ENCODE peak calls at places on chromosomes 16 and 17, in ten cellular contexts. One of them, this sample, is unnamed.

GRCh38 chr17:69874220-69874670 is 200.8 kb upstream of the KCNJ16 start:
- DNase-seq in DMS 273 treated with DMSO at 0.1 percent for 48 hours: no peak
- DNase-seq in foreskin fibroblast: peak; percentile 93
- DNase-seq in thoracic aorta: no peak
- DNase-seq in progenitor cell of endocrine pancreas: no peak
- DNase-seq in astrocyte of the spinal cord: peak; percentile 77
- DNase-seq in endothelial cell: no peak
- DNase-seq in AG04449: peak; percentile 56
- DNase-seq in DND-41: no peak
- DNase-seq in activated CD4-positive, alpha-beta memory T cell treated with anti-CD3 and anti-CD28 coated beads for 36 hours: no peak
- DNase-seq in this sample: no peak

GRCh38 chr16:68642436-68643064 is 2.6 kb upstream of the CDH3 start:
- DNase-seq in DND-41: no peak
- DNase-seq in DMS 273 treated with DMSO at 0.1 percent for 48 hours: peak; percentile 10
- DNase-seq in endothelial cell: peak; percentile 51
- DNase-seq in progenitor cell of endocrine pancreas: peak; percentile 33
- DNase-seq in AG04449: no peak
- DNase-seq in foreskin fibroblast: peak; percentile 37
- DNase-seq in thoracic aorta: no peak
- DNase-seq in astrocyte of the spinal cord: no peak
- DNase-seq in activated CD4-positive, alpha-beta memory T cell treated with anti-CD3 and anti-CD28 coated beads for 36 hours: peak; percentile 27
- DNase-seq in this sample: peak; percentile 72

GRCh38 chr16:23141959-23142740 is 7.1 kb downstream of the USP31 start:
- DNase-seq in progenitor cell of endocrine pancreas: no peak
- DNase-seq in AG04449: no peak
- DNase-seq in DMS 273 treated with DMSO at 0.1 percent for 48 hours: no peak
- DNase-seq in foreskin fibroblast: no peak
- DNase-seq in thoracic aorta: no peak
- DNase-seq in activated CD4-positive, alpha-beta memory T cell treated with anti-CD3 and anti-CD28 coated beads for 36 hours: no peak
- DNase-seq in endothelial cell: no peak
- DNase-seq in DND-41: no peak
- DNase-seq in astrocyte of the spinal cord: no peak
- DNase-seq in this sample: no peak

GRCh38 chr16:85183564-85183963 is 71.3 kb upstream of the CIBAR2 start:
- DNase-seq in activated CD4-positive, alpha-beta memory T cell treated with anti-CD3 and anti-CD28 coated beads for 36 hours: no peak
- DNase-seq in AG04449: no peak
- DNase-seq in progenitor cell of endocrine pancreas: no peak
- DNase-seq in astrocyte of the spinal cord: no peak
- DNase-seq in DND-41: no peak
- DNase-seq in DMS 273 treated with DMSO at 0.1 percent for 48 hours: no peak
- DNase-seq in thoracic aorta: no peak
- DNase-seq in endothelial cell: no peak
- DNase-seq in foreskin fibroblast: no peak
- DNase-seq in this sample: no peak

GRCh38 chr17:83024205-83024971 is 55.0 kb upstream of the METRNL start:
- DNase-seq in progenitor cell of endocrine pancreas: no peak
- DNase-seq in endothelial cell: no peak
- DNase-seq in foreskin fibroblast: no peak
- DNase-seq in astrocyte of the spinal cord: no peak
- DNase-seq in AG04449: no peak
- DNase-seq in activated CD4-positive, alpha-beta memory T cell treated with anti-CD3 and anti-CD28 coated beads for 36 hours: peak; percentile 29
- DNase-seq in DND-41: no peak
- DNase-seq in thoracic aorta: no peak
- DNase-seq in DMS 273 treated with DMSO at 0.1 percent for 48 hours: no peak
- DNase-seq in this sample: peak; percentile 36

GRCh38 chr16:57976331-57976796 is 5.4 kb upstream of the CNGB1 start:
- DNase-seq in DND-41: no peak
- DNase-seq in endothelial cell: no peak
- DNase-seq in thoracic aorta: no peak
- DNase-seq in AG04449: no peak
- DNase-seq in foreskin fibroblast: no peak
- DNase-seq in DMS 273 treated with DMSO at 0.1 percent for 48 hours: no peak
- DNase-seq in progenitor cell of endocrine pancreas: no peak
- DNase-seq in activated CD4-positive, alpha-beta memory T cell treated with anti-CD3 and anti-CD28 coated beads for 36 hours: no peak
- DNase-seq in astrocyte of the spinal cord: no peak
- DNase-seq in this sample: no peak

GRCh38 chr16:77905356-77905920 is 116.9 kb upstream of the CLEC3A start:
- DNase-seq in DMS 273 treated with DMSO at 0.1 percent for 48 hours: no peak
- DNase-seq in activated CD4-positive, alpha-beta memory T cell treated with anti-CD3 and anti-CD28 coated beads for 36 hours: no peak
- DNase-seq in astrocyte of the spinal cord: no peak
- DNase-seq in progenitor cell of endocrine pancreas: no peak
- DNase-seq in AG04449: no peak
- DNase-seq in foreskin fibroblast: no peak
- DNase-seq in endothelial cell: no peak
- DNase-seq in DND-41: no peak
- DNase-seq in thoracic aorta: no peak
- DNase-seq in this sample: no peak

GRCh38 chr17:73983623-73984410 is 219.7 kb upstream of the RPL38 start:
- DNase-seq in AG04449: no peak
- DNase-seq in DMS 273 treated with DMSO at 0.1 percent for 48 hours: no peak
- DNase-seq in progenitor cell of endocrine pancreas: no peak
- DNase-seq in endothelial cell: no peak
- DNase-seq in DND-41: no peak
- DNase-seq in foreskin fibroblast: no peak
- DNase-seq in thoracic aorta: no peak
- DNase-seq in astrocyte of the spinal cord: no peak
- DNase-seq in activated CD4-positive, alpha-beta memory T cell treated with anti-CD3 and anti-CD28 coated beads for 36 hours: no peak
- DNase-seq in this sample: no peak

GRCh38 chr16:81541314-81541713 is 96.7 kb downstream of the CMIP start:
- DNase-seq in astrocyte of the spinal cord: no peak
- DNase-seq in AG04449: no peak
- DNase-seq in DMS 273 treated with DMSO at 0.1 percent for 48 hours: no peak
- DNase-seq in DND-41: no peak
- DNase-seq in thoracic aorta: no peak
- DNase-seq in foreskin fibroblast: no peak
- DNase-seq in activated CD4-positive, alpha-beta memory T cell treated with anti-CD3 and anti-CD28 coated beads for 36 hours: no peak
- DNase-seq in progenitor cell of endocrine pancreas: no peak
- DNase-seq in endothelial cell: no peak
- DNase-seq in this sample: no peak

GRCh38 chr16:50683689-50684374 is 2.7 kb upstream of the SNX20 start:
- DNase-seq in progenitor cell of endocrine pancreas: no peak
- DNase-seq in DMS 273 treated with DMSO at 0.1 percent for 48 hours: no peak
- DNase-seq in activated CD4-positive, alpha-beta memory T cell treated with anti-CD3 and anti-CD28 coated beads for 36 hours: peak; percentile 82
- DNase-seq in endothelial cell: no peak
- DNase-seq in thoracic aorta: no peak
- DNase-seq in foreskin fibroblast: no peak
- DNase-seq in DND-41: peak; percentile 75
- DNase-seq in astrocyte of the spinal cord: no peak
- DNase-seq in AG04449: no peak
- DNase-seq in this sample: no peak

GRCh38 chr17:36127199-36127881 is 23.7 kb downstream of the CCL4 start:
- DNase-seq in thoracic aorta: no peak
- DNase-seq in DND-41: peak; percentile 17
- DNase-seq in DMS 273 treated with DMSO at 0.1 percent for 48 hours: no peak
- DNase-seq in AG04449: no peak
- DNase-seq in progenitor cell of endocrine pancreas: no peak
- DNase-seq in astrocyte of the spinal cord: no peak
- DNase-seq in activated CD4-positive, alpha-beta memory T cell treated with anti-CD3 and anti-CD28 coated beads for 36 hours: no peak
- DNase-seq in foreskin fibroblast: no peak
- DNase-seq in endothelial cell: no peak
- DNase-seq in this sample: no peak

GRCh38 chr17:70636517-70637133 is 467.3 kb downstream of the KCNJ2 start:
- DNase-seq in endothelial cell: peak; percentile 8
- DNase-seq in thoracic aorta: no peak
- DNase-seq in progenitor cell of endocrine pancreas: no peak
- DNase-seq in AG04449: peak; percentile 2
- DNase-seq in DND-41: no peak
- DNase-seq in DMS 273 treated with DMSO at 0.1 percent for 48 hours: peak; percentile 2
- DNase-seq in foreskin fibroblast: peak; percentile 63
- DNase-seq in astrocyte of the spinal cord: peak; percentile 58
- DNase-seq in activated CD4-positive, alpha-beta memory T cell treated with anti-CD3 and anti-CD28 coated beads for 36 hours: no peak
- DNase-seq in this sample: peak; percentile 58

GRCh38 chr17:45394913-45395568 is 37.6 kb downstream of the ARHGAP27 start:
- DNase-seq in activated CD4-positive, alpha-beta memory T cell treated with anti-CD3 and anti-CD28 coated beads for 36 hours: peak; percentile 51
- DNase-seq in DMS 273 treated with DMSO at 0.1 percent for 48 hours: no peak
- DNase-seq in astrocyte of the spinal cord: peak; percentile 86
- DNase-seq in DND-41: peak; percentile 63
- DNase-seq in foreskin fibroblast: peak; percentile 93
- DNase-seq in thoracic aorta: no peak
- DNase-seq in endothelial cell: peak; percentile 82
- DNase-seq in AG04449: no peak
- DNase-seq in progenitor cell of endocrine pancreas: peak; percentile 69
- DNase-seq in this sample: peak; percentile 95

GRCh38 chr17:58336456-58337094 is 8.0 kb upstream of the TSPOAP1 start:
- DNase-seq in DMS 273 treated with DMSO at 0.1 percent for 48 hours: no peak
- DNase-seq in AG04449: no peak
- DNase-seq in progenitor cell of endocrine pancreas: no peak
- DNase-seq in foreskin fibroblast: peak; percentile 59
- DNase-seq in thoracic aorta: no peak
- DNase-seq in astrocyte of the spinal cord: no peak
- DNase-seq in activated CD4-positive, alpha-beta memory T cell treated with anti-CD3 and anti-CD28 coated beads for 36 hours: peak; percentile 46
- DNase-seq in endothelial cell: no peak
- DNase-seq in DND-41: peak; percentile 80
- DNase-seq in this sample: peak; percentile 44

GRCh38 chr16:12298285-12298684 is 321.8 kb downstream of the SNX29 start:
- DNase-seq in activated CD4-positive, alpha-beta memory T cell treated with anti-CD3 and anti-CD28 coated beads for 36 hours: no peak
- DNase-seq in endothelial cell: no peak
- DNase-seq in DMS 273 treated with DMSO at 0.1 percent for 48 hours: no peak
- DNase-seq in AG04449: no peak
- DNase-seq in DND-41: no peak
- DNase-seq in foreskin fibroblast: no peak
- DNase-seq in thoracic aorta: no peak
- DNase-seq in progenitor cell of endocrine pancreas: no peak
- DNase-seq in astrocyte of the spinal cord: no peak
- DNase-seq in this sample: no peak

This sample was measured in SK-N-SH.